ENCODE peak calls at places on chromosomes 7 and 10, in eight cellular contexts. M, D, Q, P, O, C, G and H are unnamed samples.

GRCh38 chr10:28382520-28383269 is 79.8 kb upstream of the MPP7 start:
- DNase-seq in O (no peak), G (peak), C (no peak), M (no peak), P (no peak), D (no peak), Q (peak), H (no peak)

GRCh38 chr10:18607503-18607902 is 43.9 kb downstream of the NSUN6 start:
- DNase-seq in G (peak), Q (peak), D (no peak), C (peak), O (peak), P (peak), M (peak), H (no peak)

GRCh38 chr10:88209837-88210552 is 346.6 kb downstream of the PTEN start:
- DNase-seq in Q (no peak), O (no peak), C (no peak), M (no peak), D (no peak), P (no peak), G (no peak), H (no peak)

GRCh38 chr7:33243319-33243881 is 114.0 kb downstream of the BBS9 start:
- DNase-seq in G (peak), Q (peak), M (peak), O (peak), C (peak), D (peak), P (peak), H (peak)

GRCh38 chr7:139542308-139543151 is 19.0 kb downstream of the CLEC2L start:
- DNase-seq in G (no peak), D (peak), Q (no peak), O (no peak), C (peak), P (no peak), M (no peak), H (no peak)

GRCh38 chr10:3500408-3500856 is 284.6 kb downstream of the KLF6 start:
- DNase-seq in C (no peak), G (no peak), Q (peak), P (no peak), M (no peak), O (no peak), D (peak), H (peak)

GRCh38 chr10:29828978-29829377 is 194.2 kb upstream of the SVIL start:
- DNase-seq in M (no peak), Q (no peak), G (no peak), P (no peak), C (no peak), O (no peak), D (no peak), H (no peak)

GRCh38 chr7:42549866-42550485 is 313.0 kb upstream of the GLI3 start:
- DNase-seq in D (no peak), Q (no peak), P (no peak), M (no peak), O (no peak), C (no peak), G (peak), H (no peak)

GRCh38 chr7:142787034-142787768 is 16.4 kb downstream of the PRSS2 start:
- DNase-seq in O (no peak), G (no peak), C (no peak), M (no peak), D (no peak), Q (no peak), P (no peak), H (no peak)

GRCh38 chr7:14888904-14889482 is 13.6 kb downstream of the DGKB start:
- DNase-seq in M (no peak), G (peak), Q (peak), C (no peak), D (no peak), O (no peak), P (no peak), H (no peak)

GRCh38 chr7:1156782-1157535 is 3.0 kb downstream of the ZFAND2A start:
- DNase-seq in G (peak), C (no peak), O (no peak), Q (peak), D (no peak), M (no peak), P (no peak), H (no peak)

GRCh38 chr7:83105948-83106347 is 56.7 kb downstream of the PCLO start:
- DNase-seq in O (no peak), M (no peak), Q (no peak), P (no peak), C (no peak), G (no peak), D (peak), H (peak)

GRCh38 chr7:144391823-144392255 is 11.7 kb downstream of the NOBOX start:
- DNase-seq in G (peak), D (peak), C (peak), O (peak), M (peak), Q (peak), P (peak), H (peak)

GRCh38 chr7:40382145-40382544 is 247.3 kb downstream of the SUGCT start:
- DNase-seq in O (no peak), P (no peak), G (peak), D (no peak), M (no peak), C (no peak), Q (no peak), H (no peak)

GRCh38 chr7:525740-526139 is 6.1 kb upstream of the PDGFA start:
- DNase-seq in P (no peak), O (no peak), M (no peak), Q (no peak), C (no peak), D (no peak), G (peak), H (no peak)

GRCh38 chr7:135236727-135237126 is 3.1 kb downstream of the STRA8 start:
- DNase-seq in O (no peak), Q (no peak), M (peak), D (no peak), P (no peak), C (no peak), G (no peak), H (no peak)

GRCh38 chr10:59271160-59271559 is 91.2 kb downstream of the FAM13C start:
- DNase-seq in Q (no peak), C (peak), D (no peak), O (no peak), P (no peak), G (no peak), M (no peak), H (peak)

GRCh38 chr7:25894902-25895791 is 256.9 kb upstream of the NFE2L3 start:
- DNase-seq in D (peak), Q (peak), O (peak), G (peak), C (peak), M (peak), P (peak), H (peak)

GRCh38 chr10:30384791-30385201 is 35.7 kb upstream of the MTPAP start:
- DNase-seq in C (peak), M (peak), D (peak), G (peak), P (peak), O (peak), Q (peak), H (peak)

GRCh38 chr10:42875388-42875755 is 92.8 kb downstream of the BMS1 start:
- DNase-seq in Q (no peak), M (no peak), D (no peak), P (no peak), C (no peak), O (no peak), G (no peak), H (no peak)

GRCh38 chr7:30511973-30512662 is 7.5 kb upstream of the GGCT start:
- DNase-seq in G (no peak), Q (no peak), O (no peak), C (no peak), D (no peak), M (peak), P (no peak), H (peak)

GRCh38 chr10:67794909-67795460 is 43.0 kb downstream of the DNAJC12 start:
- DNase-seq in O (no peak), C (no peak), M (no peak), P (no peak), Q (no peak), D (peak), G (no peak), H (peak)

GRCh38 chr7:141695803-141696289 is 6.1 kb downstream of the DENND11 start:
- DNase-seq in C (no peak), O (no peak), M (no peak), G (peak), P (no peak), Q (no peak), D (no peak), H (no peak)

GRCh38 chr10:110429301-110429700 is 68.4 kb upstream of the DUSP5 start:
- DNase-seq in G (peak), D (no peak), O (no peak), Q (no peak), P (no peak), M (no peak), C (no peak), H (no peak)

GRCh38 chr7:40303996-40304395 is 169.2 kb downstream of the SUGCT start:
- DNase-seq in G (no peak), P (no peak), D (no peak), M (no peak), O (no peak), C (no peak), Q (no peak), H (no peak)

GRCh38 chr10:86362129-86362527 is 4.5 kb downstream of the GRID1 start:
- DNase-seq in D (no peak), Q (no peak), M (no peak), P (no peak), O (no peak), G (no peak), C (no peak), H (no peak)

DNA sequence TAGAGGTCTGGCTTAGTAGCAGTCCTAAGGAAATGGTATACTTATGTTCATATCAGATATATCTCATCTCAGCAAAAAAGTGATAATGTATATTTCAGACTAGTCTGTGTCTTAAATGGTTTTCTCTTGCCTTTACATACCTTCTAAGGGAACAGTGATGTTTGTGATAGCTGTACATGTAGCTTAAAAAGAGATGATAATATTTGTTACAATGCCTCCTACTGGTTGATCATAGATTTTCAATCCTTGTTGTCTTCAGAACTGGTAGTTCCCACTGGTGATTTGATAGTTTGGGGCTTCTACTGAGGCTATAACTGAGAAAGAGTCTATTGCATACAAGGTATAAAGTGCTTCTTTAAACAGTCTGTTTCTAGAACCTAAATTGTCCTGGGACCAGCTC is 90.1 kb downstream of the BTRC start:
- DNase-seq in O (no peak), M (peak), P (no peak), D (peak), G (peak), C (no peak), Q (no peak), H (no peak)
- TF ChIP-seq CTCF in O (peak), M (peak), P (peak), D (no peak), G (peak), C (peak), Q (no peak), H (peak)

GRCh38 chr10:119024882-119025281 is 4.6 kb upstream of the NANOS1 start:
- DNase-seq in M (no peak), D (no peak), P (no peak), Q (no peak), C (peak), O (no peak), G (peak), H (no peak)

GRCh38 chr10:119023553-119023868 is 6.0 kb upstream of the NANOS1 start:
- DNase-seq in Q (no peak), O (no peak), G (no peak), P (no peak), C (no peak), M (no peak), D (no peak), H (no peak)

GRCh38 chr10:119020627-119020946 is 8.9 kb upstream of the NANOS1 start:
- DNase-seq in C (no peak), G (peak), O (no peak), M (no peak), D (no peak), P (no peak), Q (no peak), H (no peak)

GRCh38 chr10:119025336-119025735 is 4.2 kb upstream of the NANOS1 start:
- DNase-seq in M (no peak), Q (peak), C (peak), D (no peak), P (no peak), G (peak), O (no peak), H (no peak)

DNA sequence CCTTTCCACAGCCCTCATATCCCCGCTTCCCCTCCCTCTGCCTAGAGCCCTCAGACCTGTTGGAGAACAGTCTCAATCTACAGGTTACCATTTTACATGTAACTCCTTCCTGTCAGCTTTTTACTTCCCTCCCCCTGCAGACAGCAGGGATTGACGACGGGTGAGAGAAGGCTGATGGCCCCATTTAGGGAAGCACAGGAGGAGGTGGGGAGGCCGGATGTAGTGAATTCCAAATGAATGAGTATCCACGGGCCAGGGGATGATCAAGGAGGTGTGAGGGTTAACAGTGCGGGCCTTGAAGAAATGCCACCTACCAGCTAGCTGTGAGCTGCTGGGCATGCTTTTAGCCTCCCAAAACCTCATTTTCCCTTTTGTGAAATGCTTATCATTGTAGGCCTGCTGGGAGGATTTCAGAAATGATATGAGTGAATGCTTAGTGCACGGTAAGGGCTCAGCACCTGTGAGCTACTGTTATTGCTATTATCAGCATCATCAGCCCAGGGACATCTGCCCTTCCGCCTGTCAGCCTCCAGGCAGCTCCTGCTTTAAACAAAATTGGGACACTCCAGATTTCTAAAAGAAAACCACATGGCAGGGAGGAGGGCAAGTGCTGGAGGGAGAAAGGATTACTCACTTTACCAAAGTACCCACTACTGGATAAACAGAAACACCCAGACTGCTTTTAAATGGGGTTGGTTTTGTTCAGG is 6.5 kb upstream of the NANOS1 start:
- DNase-seq in C (peak), O (no peak), D (peak), P (no peak), Q (no peak), M (no peak), G (peak), H (no peak)
- TF ChIP-seq EZH2phosphoT487 in C (no peak), O (no peak), D (no peak), P (no peak), Q (no peak), M (no peak), G (no peak), H (no peak)

GRCh38 chr7:47895026-47895425 is 53.2 kb downstream of the PKD1L1 start:
- DNase-seq in D (no peak), G (no peak), P (no peak), Q (no peak), O (no peak), C (no peak), M (no peak), H (no peak)

GRCh38 chr7:47890606-47891005 is 57.7 kb downstream of the PKD1L1 start:
- DNase-seq in P (no peak), M (no peak), Q (no peak), C (no peak), G (no peak), O (no peak), D (no peak), H (no peak)

GRCh38 chr7:47890125-47890524 is 58.1 kb downstream of the PKD1L1 start:
- DNase-seq in O (no peak), G (no peak), P (no peak), C (no peak), M (no peak), Q (no peak), D (no peak), H (no peak)

GRCh38 chr7:47893721-47894365 is 54.4 kb downstream of the PKD1L1 start:
- DNase-seq in G (no peak), M (no peak), Q (no peak), D (no peak), P (no peak), C (no peak), O (no peak), H (no peak)

DNA sequence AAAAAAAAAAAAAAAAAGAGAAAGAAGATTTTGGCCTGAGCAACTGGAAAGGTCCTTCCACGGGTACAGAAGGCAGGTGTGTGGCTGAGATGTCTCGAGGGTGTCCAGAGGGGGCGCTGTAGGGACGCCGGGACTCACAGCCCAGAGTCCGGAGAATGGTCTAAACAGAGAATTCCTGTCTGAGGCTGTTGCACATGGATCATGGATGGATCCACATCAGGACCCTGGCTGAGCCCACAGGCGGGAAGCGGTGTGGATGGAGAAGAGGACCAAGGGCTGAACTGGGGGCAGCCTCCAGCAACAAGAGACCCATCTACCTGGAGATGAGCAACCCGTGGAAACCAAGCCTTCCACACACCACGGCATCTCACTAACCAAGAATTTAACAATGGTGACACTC is 55.0 kb downstream of the PKD1L1 start:
- DNase-seq in P (no peak), O (peak), G (peak), D (peak), Q (no peak), C (peak), M (peak), H (peak)
- TF ChIP-seq CTCF in P (peak), O (peak), G (peak), D (peak), Q (no peak), C (peak), M (peak), H (peak)

DNA sequence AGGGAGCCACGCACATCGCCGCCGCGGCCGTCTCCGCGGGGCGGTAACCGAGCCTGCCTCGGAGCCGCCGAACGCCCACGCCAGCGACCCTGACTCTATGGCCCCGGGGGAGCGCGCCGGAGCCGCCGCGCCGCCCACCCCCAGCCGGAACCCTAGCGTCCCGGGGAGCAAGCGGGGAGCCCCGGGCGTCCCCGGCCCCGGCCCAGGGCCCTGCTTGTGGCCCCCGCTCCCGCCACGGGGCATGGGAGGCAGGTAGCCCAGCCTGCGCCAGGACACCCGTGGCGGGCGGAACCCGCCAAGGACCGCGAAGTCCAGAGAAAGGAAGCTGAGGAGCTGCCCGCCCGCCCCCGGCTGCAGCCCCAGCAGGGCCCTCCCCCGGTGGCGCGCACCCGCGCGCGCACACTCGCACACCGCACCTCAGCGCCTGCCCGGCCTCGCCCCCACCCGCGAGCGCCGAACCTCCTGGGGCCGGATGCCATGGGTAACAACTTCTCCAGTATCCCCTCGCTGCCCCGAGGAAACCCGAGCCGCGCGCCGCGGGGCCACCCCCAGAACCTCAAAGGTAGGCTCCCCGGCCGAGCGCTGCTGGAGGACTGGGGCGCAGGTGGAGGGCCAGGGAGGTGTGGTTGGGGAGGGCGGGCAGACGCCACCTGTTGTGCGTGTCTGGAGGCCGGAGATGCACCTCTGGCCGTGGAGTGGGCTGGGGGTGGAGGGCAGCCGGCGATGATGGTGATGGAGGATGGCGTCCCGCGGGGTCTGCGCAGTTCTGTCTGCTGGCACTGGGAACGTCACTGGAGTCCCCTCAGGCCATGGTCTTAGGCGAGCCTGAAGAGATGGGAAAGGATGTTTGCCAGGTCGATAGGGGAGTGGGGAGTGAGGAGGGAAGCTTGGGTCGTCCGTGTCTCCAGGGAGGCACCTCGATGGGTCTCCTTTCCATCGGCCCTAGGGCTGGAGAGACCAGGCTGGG is 689 bp downstream of the NEURL1 start:
- DNase-seq in G (no peak), Q (peak), M (no peak), D (peak), O (no peak), P (peak), C (peak), H (peak)
- TF ChIP-seq EZH2phosphoT487 in G (peak), Q (no peak), M (no peak), D (no peak), O (no peak), P (no peak), C (no peak), H (peak)

GRCh38 chr7:2610898-2611297 is 20.9 kb upstream of the TTYH3 start:
- DNase-seq in O (no peak), M (no peak), D (no peak), Q (no peak), P (no peak), C (no peak), G (no peak), H (no peak)

GRCh38 chr7:2607913-2608899 is 23.6 kb upstream of the TTYH3 start:
- DNase-seq in C (no peak), Q (no peak), O (no peak), M (no peak), P (no peak), D (no peak), G (no peak), H (no peak)

GRCh38 chr7:2607122-2607912 is 24.5 kb upstream of the TTYH3 start:
- DNase-seq in Q (no peak), M (no peak), O (no peak), D (no peak), P (no peak), G (no peak), C (peak), H (no peak)

GRCh38 chr7:2610466-2610865 is 21.3 kb upstream of the TTYH3 start:
- DNase-seq in G (no peak), P (no peak), O (no peak), D (no peak), M (no peak), Q (no peak), C (no peak), H (no peak)

GRCh38 chr7:2609001-2609411 is 22.8 kb upstream of the TTYH3 start:
- DNase-seq in Q (peak), C (peak), G (peak), D (peak), P (no peak), O (peak), M (peak), H (peak)
- TF ChIP-seq CTCF in Q (peak), C (peak), G (peak), D (peak), P (no peak), O (peak), M (peak), H (peak)

DNA sequence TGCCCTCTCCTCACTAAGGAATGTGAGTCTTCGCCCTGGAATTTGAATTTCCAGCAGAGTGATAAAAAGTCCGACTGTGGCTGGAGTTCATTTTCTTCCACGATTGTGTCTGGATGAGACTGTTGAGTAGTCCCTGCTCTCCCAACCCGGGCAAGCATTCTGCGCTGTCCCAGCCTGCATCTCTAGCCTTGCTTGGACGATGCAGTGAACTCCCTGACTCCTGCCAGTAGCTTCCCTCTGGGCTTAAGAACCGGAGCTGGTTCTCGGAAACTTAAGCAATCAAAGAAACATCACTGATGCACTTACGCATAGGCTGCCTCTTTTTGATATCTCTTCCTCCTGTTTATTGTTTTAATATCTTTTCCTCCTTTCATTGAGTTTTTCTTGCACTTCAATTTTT is 116.0 kb upstream of the FZD8 start:
- DNase-seq in P (no peak), O (no peak), M (no peak), C (no peak), Q (no peak), G (no peak), D (no peak), H (no peak)
- TF ChIP-seq EZH2phosphoT487 in P (no peak), O (no peak), M (no peak), C (no peak), Q (no peak), G (no peak), D (no peak), H (no peak)